ENCODE peak calls at places on chromosomes 13 and 19, in seven cellular contexts. S is EL, A is choroid plexus epithelial cell, R is AG09319, F is RWPE1, T is RPMI8226, E is omental fat pad. X is an unnamed sample.

GRCh38 chr13:75226755-75227435 is 255.1 kb downstream of the TBC1D4 start:
- DNase-seq in S (peak; percentile 91), A (peak; percentile 93), R (peak; percentile 66), F (peak; percentile 38), T (no peak), E (no peak), X (no peak)

GRCh38 chr19:16737909-16738308 is 18.3 kb downstream of the NWD1 start:
- DNase-seq in S (no peak), A (peak; percentile 13), R (no peak), F (no peak), T (peak; percentile 59), E (no peak), X (no peak)

GRCh38 chr13:40028446-40028845 is 373.0 kb downstream of the COG6 start:
- DNase-seq in S (no peak), A (no peak), R (no peak), F (no peak), T (no peak), E (no peak), X (no peak)

GRCh38 chr19:1130801-1131717 is 27.3 kb downstream of the GPX4 start:
- DNase-seq in S (peak; percentile 35), A (no peak), R (no peak), F (no peak), T (no peak), E (no peak), X (peak; percentile 69)

GRCh38 chr13:21012211-21012610 is 49.2 kb downstream of the LATS2 start:
- DNase-seq in S (no peak), A (peak; percentile 43), R (no peak), F (no peak), T (no peak), E (no peak), X (no peak)

GRCh38 chr19:43457809-43458208 is 7.6 kb downstream of the LYPD3 start:
- DNase-seq in S (no peak), A (no peak), R (no peak), F (no peak), T (no peak), E (no peak), X (no peak)

GRCh38 chr13:25971499-25972145 is 80.2 kb downstream of the SHISA2 start:
- DNase-seq in S (no peak), A (no peak), R (no peak), F (no peak), T (no peak), E (no peak), X (no peak)

GRCh38 chr19:17779281-17779930 is 15.5 kb upstream of the B3GNT3 start:
- DNase-seq in S (peak; percentile 77), A (peak; percentile 65), R (no peak), F (no peak), T (no peak), E (no peak), X (no peak)

GRCh38 chr13:74136089-74136658 is 2.0 kb upstream of the KLF12 start:
- DNase-seq in S (peak; percentile 50), A (peak; percentile 83), R (no peak), F (peak; percentile 16), T (no peak), E (no peak), X (peak; percentile 15)

GRCh38 chr19:50494186-50495019 is 16.6 kb downstream of the JOSD2 start:
- DNase-seq in S (no peak), A (no peak), R (no peak), F (no peak), T (no peak), E (no peak), X (no peak)

GRCh38 chr13:49579501-49579900 is 5.9 kb downstream of the RCBTB1 start:
- DNase-seq in S (no peak), A (no peak), R (no peak), F (no peak), T (no peak), E (no peak), X (no peak)

GRCh38 chr13:28412981-28413380 is 81.9 kb downstream of the FLT1 start:
- DNase-seq in S (no peak), A (no peak), R (no peak), F (no peak), T (no peak), E (no peak), X (no peak)

GRCh38 chr19:8224394-8225145 is 15.4 kb downstream of the CERS4 start:
- DNase-seq in S (no peak), A (no peak), R (no peak), F (peak; percentile 72), T (no peak), E (no peak), X (no peak)

GRCh38 chr13:40536443-40537113 is 129.9 kb downstream of the FOXO1 start:
- DNase-seq in S (no peak), A (no peak), R (no peak), F (no peak), T (no peak), E (no peak), X (no peak)

GRCh38 chr19:5775668-5776309 is 8.8 kb downstream of the PRR22 start:
- DNase-seq in S (peak; percentile 82), A (peak; percentile 65), R (peak; percentile 87), F (no peak), T (no peak), E (no peak), X (no peak)

GRCh38 chr19:5585461-5586299 is 17.9 kb upstream of the TINCR start:
- DNase-seq in S (no peak), A (peak; percentile 44), R (no peak), F (no peak), T (no peak), E (no peak), X (peak; percentile 82)

GRCh38 chr13:27079421-27079958 is 92.1 kb downstream of the USP12 start:
- DNase-seq in S (peak; percentile 71), A (peak; percentile 77), R (peak; percentile 74), F (no peak), T (no peak), E (no peak), X (no peak)

GRCh38 chr19:35095667-35096368 is 19.8 kb upstream of the FXYD3 start:
- DNase-seq in S (no peak), A (no peak), R (no peak), F (peak; percentile 82), T (no peak), E (no peak), X (no peak)

GRCh38 chr19:40561947-40562346 is 14.7 kb upstream of the SHKBP1 start:
- DNase-seq in S (no peak), A (no peak), R (no peak), F (no peak), T (no peak), E (no peak), X (no peak)

GRCh38 chr19:18496167-18496979 is 25.5 kb downstream of the ELL start:
- DNase-seq in S (peak; percentile 87), A (peak; percentile 79), R (no peak), F (peak; percentile 88), T (peak; percentile 83), E (no peak), X (peak; percentile 54)

GRCh38 chr13:40313269-40314200 is 352.9 kb downstream of the FOXO1 start:
- DNase-seq in S (no peak), A (no peak), R (no peak), F (no peak), T (no peak), E (no peak), X (no peak)

GRCh38 chr13:90336507-90336906 is 1011.0 kb upstream of the MIR17HG start:
- DNase-seq in S (no peak), A (no peak), R (no peak), F (peak; percentile 4), T (no peak), E (no peak), X (no peak)

GRCh38 chr13:108734676-108735075 is 105.3 kb downstream of the MYO16 start:
- DNase-seq in S (no peak), A (no peak), R (no peak), F (no peak), T (no peak), E (no peak), X (no peak)

GRCh38 chr13:82356667-82357066 is 1525.6 kb downstream of the SLITRK1 start:
- DNase-seq in S (peak; percentile 12), A (peak; percentile 39), R (no peak), F (no peak), T (no peak), E (no peak), X (no peak)

GRCh38 chr19:39199025-39199424 is 2.3 kb downstream of the NCCRP1 start:
- DNase-seq in S (peak; percentile 69), A (peak; percentile 37), R (peak; percentile 24), F (no peak), T (no peak), E (no peak), X (no peak)

GRCh38 chr19:5667751-5668271 is 12.5 kb downstream of the MICOS13 start:
- DNase-seq in S (no peak), A (no peak), R (no peak), F (no peak), T (no peak), E (no peak), X (no peak)

GRCh38 chr19:22735911-22736645 is 47.9 kb downstream of the ZNF99 start:
- DNase-seq in S (no peak), A (no peak), R (no peak), F (no peak), T (no peak), E (no peak), X (no peak)

GRCh38 chr13:40640845-40641458 is 25.5 kb downstream of the FOXO1 start:
- DNase-seq in S (no peak), A (no peak), R (no peak), F (no peak), T (no peak), E (no peak), X (no peak)

GRCh38 chr19:29385191-29385795 is 140.5 kb upstream of the VSTM2B start:
- DNase-seq in S (no peak), A (no peak), R (no peak), F (no peak), T (no peak), E (peak; percentile 20), X (no peak)

GRCh38 chr13:112442483-112443090 is 66.4 kb downstream of the SPACA7 start:
- DNase-seq in S (no peak), A (no peak), R (no peak), F (peak; percentile 14), T (no peak), E (no peak), X (no peak)

GRCh38 chr13:97978661-97979450 is 25.4 kb downstream of the IPO5 start:
- DNase-seq in S (peak; percentile 65), A (no peak), R (no peak), F (no peak), T (no peak), E (no peak), X (no peak)

GRCh38 chr19:58021541-58022282 is 12.1 kb upstream of the ZSCAN1 start:
- DNase-seq in S (peak; percentile 45), A (peak; percentile 55), R (no peak), F (no peak), T (peak; percentile 51), E (no peak), X (no peak)

GRCh38 chr19:33435706-33436359 is 62.3 kb downstream of the CEBPG start:
- DNase-seq in S (no peak), A (no peak), R (no peak), F (no peak), T (no peak), E (no peak), X (no peak)

GRCh38 chr13:99800951-99801350 is 170.6 kb downstream of the ZIC5 start:
- DNase-seq in S (no peak), A (no peak), R (no peak), F (no peak), T (no peak), E (no peak), X (no peak)